ENCODE peak calls at places on chromosomes 3 and 15, in four cellular contexts. L, U, E and J are unnamed samples.

GRCh38 chr3:6097021-6097420 is 763.9 kb upstream of the GRM7 start:
- DNase-seq in L (no peak), E (no peak), U (no peak), J (no peak)

GRCh38 chr15:41801850-41802455 is 25.9 kb upstream of the JMJD7 start:
- DNase-seq in E (no peak), L (no peak), U (no peak), J (no peak)

GRCh38 chr3:114626751-114627150 is 332.9 kb downstream of the TIGIT start:
- DNase-seq in L (no peak), E (no peak), U (no peak), J (no peak)

GRCh38 chr3:105598047-105598796 is 231.5 kb downstream of the ALCAM start:
- DNase-seq in L (no peak), U (no peak), E (peak), J (no peak)

GRCh38 chr3:33184863-33185262 is 33.7 kb downstream of the SUSD5 start:
- DNase-seq in E (peak), U (no peak), L (no peak), J (no peak)

GRCh38 chr3:81980566-81981494 is 219.4 kb upstream of the GBE1 start:
- DNase-seq in E (no peak), L (no peak), U (no peak), J (no peak)

GRCh38 chr3:159039286-159039685 is 237.4 kb downstream of the MFSD1 start:
- DNase-seq in L (no peak), U (no peak), E (no peak), J (no peak)

GRCh38 chr3:138434875-138435772 is 708 bp downstream of the ESYT3 start:
- DNase-seq in U (no peak), E (peak), L (peak), J (no peak)

GRCh38 chr3:139546772-139547171 is 7.2 kb upstream of the RBP1 start:
- DNase-seq in L (no peak), U (no peak), E (no peak), J (no peak)

GRCh38 chr3:160291290-160291908 is 66.2 kb downstream of the C3orf80 start:
- DNase-seq in L (no peak), U (no peak), E (no peak), J (no peak)

GRCh38 chr15:20345401-20345958 is 196.1 kb downstream of the GOLGA6L6 start:
- DNase-seq in U (no peak), E (no peak), L (no peak), J (no peak)

GRCh38 chr3:16743276-16743675 is 138.1 kb upstream of the DAZL start:
- DNase-seq in U (no peak), E (no peak), L (no peak), J (no peak)

GRCh38 chr3:49689046-49689886 is at the start of the genes MST1 and RNF123:
- DNase-seq in U (peak), E (peak), L (peak), J (peak)

GRCh38 chr15:36579792-36580431 is 486 bp downstream of the CDIN1 start:
- DNase-seq in L (no peak), U (no peak), E (peak), J (no peak)

GRCh38 chr3:184602406-184603155 is 41.0 kb downstream of the EPHB3 start:
- DNase-seq in E (no peak), L (no peak), U (no peak), J (no peak)

GRCh38 chr3:146637871-146638270 is 32.7 kb upstream of the PLSCR5 start:
- DNase-seq in U (no peak), L (no peak), E (no peak), J (no peak)

GRCh38 chr3:146636881-146637280 is 31.7 kb upstream of the PLSCR5 start:
- DNase-seq in L (no peak), U (no peak), E (no peak), J (no peak)

GRCh38 chr3:146638718-146639117 is 33.6 kb upstream of the PLSCR5 start:
- DNase-seq in L (no peak), U (no peak), E (peak), J (no peak)

GRCh38 chr3:146640361-146640760 is 35.2 kb upstream of the PLSCR5 start:
- DNase-seq in L (no peak), U (no peak), E (no peak), J (no peak)

GRCh38 chr3:146640955-146641867 is 36.1 kb upstream of the PLSCR5 start:
- DNase-seq in L (peak), E (peak), U (no peak), J (no peak)
- TF ChIP-seq CTCF in L (peak), E (peak), U (peak), J (peak)

GRCh38 chr3:129224984-129225393 is 24.4 kb upstream of the COPG1 start:
- DNase-seq in U (no peak), E (peak), L (peak), J (no peak)
- TF ChIP-seq CTCF in U (no peak), E (no peak), L (no peak), J (no peak)

DNA sequence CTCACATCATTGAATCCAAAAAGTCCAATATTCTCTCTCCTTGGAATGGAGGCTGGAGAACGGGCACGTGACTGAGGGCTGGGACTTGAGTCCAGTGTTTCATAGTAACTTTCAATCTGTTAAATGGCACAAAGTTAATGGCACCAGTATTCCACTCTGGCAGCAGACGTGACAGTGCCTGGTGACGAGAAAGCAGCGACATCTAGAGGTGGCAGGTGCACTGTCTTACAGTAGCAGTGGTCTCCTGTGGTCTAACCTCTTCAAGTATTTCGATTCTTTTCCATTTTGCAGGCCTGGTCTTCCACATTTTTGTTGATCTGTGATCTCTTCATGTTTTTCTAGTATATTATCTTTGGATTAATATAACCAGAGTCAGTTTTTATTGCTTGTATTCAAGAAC is 107.1 kb downstream of the OXSM start:
- DNase-seq in U (no peak), E (peak), L (peak), J (no peak)
- TF ChIP-seq CTCF in U (no peak), E (peak), L (peak), J (peak)

DNA sequence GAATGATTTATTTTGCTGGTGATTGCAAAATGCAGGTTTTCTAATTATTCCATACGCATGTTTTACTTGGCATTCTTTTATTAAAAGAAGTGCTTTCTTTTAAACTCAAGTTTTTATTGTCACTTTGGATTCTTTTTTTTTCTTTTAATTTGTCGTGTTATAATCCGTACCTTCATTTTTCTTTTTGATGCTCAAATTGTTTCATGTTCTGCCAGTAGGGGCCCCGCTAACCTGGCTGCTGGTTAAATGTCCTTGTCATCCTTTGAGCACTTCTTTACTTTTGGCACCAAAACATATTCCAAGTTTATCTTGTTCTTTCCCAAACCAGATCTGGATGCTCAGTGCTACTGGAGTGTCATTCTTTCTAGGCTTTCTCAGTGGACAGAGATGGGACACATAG is 31.6 kb downstream of the MED12L start:
- DNase-seq in L (no peak), U (no peak), E (no peak), J (no peak)
- TF ChIP-seq CTCF in L (no peak), U (no peak), E (peak), J (no peak)

DNA sequence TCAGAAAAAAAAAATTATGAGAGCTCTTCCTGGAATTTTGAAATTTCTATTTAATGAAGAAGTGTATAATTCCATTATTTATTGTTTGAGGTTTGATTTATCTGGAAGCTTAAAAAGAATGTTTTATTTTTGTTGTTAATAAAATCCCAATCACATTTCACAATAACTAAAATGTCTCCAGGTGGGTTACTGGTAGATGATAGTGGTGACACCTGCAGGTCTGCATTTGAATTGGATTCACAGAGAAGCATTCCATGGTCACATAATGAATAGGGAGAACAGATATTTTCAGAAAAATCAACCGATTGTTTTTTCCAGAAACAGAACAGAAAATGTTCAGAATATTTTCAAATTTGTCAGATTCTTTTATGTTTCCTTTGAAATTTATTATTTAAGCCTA is 48.3 kb downstream of the ASB7 start:
- DNase-seq in U (no peak), L (no peak), E (no peak), J (no peak)
- TF ChIP-seq CTCF in U (no peak), L (no peak), E (no peak), J (peak)

GRCh38 chr3:129608087-129608935 is 1.8 kb upstream of the PLXND1 start:
- DNase-seq in E (peak), L (peak), U (no peak), J (no peak)
- TF ChIP-seq CTCF in E (peak), L (no peak), U (peak), J (no peak)

DNA sequence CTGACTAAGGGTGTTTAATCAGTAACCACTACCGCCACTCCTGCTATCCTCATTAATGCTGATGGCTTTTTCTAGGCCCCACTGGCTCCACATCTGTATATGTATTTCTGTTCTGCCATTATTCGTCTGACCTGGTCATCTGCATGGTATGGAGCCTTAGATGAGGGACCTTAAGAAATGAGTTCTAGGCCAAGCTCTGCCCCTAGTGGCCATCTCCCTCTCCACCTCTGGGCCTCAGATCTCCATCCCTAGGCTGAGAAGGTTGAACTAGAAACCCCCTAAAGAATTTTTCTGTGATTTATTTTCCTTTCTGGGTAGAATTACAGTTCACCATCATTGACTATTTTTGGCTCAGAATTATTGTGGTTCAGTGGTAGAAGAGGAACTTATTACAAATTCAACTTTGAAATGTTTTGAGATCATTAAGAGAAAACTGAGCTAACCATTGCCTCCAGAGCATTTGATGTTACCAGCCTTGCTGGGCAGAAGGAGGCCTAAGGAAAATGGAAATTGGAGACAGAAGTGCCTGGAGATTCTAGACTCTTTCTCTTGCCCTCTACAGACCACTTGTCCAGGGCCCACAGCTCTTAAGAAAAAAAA is 325.2 kb upstream of the NR2E3 start:
- DNase-seq in U (no peak), L (no peak), E (no peak), J (no peak)
- TF ChIP-seq CTCF in U (no peak), L (peak), E (peak), J (peak)

GRCh38 chr15:59917504-59918157 is 86.5 kb upstream of the FOXB1 start:
- DNase-seq in U (peak), E (peak), L (peak), J (peak)
- TF ChIP-seq CTCF in U (peak), E (peak), L (peak), J (peak)

GRCh38 chr3:12993623-12994356 is 79.4 kb downstream of the IQSEC1 start:
- DNase-seq in E (no peak), U (no peak), L (peak), J (peak)

GRCh38 chr3:12995389-12996180 is 77.6 kb downstream of the IQSEC1 start:
- DNase-seq in L (no peak), E (no peak), U (no peak), J (no peak)

GRCh38 chr3:12994357-12994606 is 78.9 kb downstream of the IQSEC1 start:
- DNase-seq in E (no peak), U (no peak), L (no peak), J (peak)

GRCh38 chr3:12996181-12996506 is 77.1 kb downstream of the IQSEC1 start:
- DNase-seq in U (no peak), E (no peak), L (no peak), J (no peak)

DNA sequence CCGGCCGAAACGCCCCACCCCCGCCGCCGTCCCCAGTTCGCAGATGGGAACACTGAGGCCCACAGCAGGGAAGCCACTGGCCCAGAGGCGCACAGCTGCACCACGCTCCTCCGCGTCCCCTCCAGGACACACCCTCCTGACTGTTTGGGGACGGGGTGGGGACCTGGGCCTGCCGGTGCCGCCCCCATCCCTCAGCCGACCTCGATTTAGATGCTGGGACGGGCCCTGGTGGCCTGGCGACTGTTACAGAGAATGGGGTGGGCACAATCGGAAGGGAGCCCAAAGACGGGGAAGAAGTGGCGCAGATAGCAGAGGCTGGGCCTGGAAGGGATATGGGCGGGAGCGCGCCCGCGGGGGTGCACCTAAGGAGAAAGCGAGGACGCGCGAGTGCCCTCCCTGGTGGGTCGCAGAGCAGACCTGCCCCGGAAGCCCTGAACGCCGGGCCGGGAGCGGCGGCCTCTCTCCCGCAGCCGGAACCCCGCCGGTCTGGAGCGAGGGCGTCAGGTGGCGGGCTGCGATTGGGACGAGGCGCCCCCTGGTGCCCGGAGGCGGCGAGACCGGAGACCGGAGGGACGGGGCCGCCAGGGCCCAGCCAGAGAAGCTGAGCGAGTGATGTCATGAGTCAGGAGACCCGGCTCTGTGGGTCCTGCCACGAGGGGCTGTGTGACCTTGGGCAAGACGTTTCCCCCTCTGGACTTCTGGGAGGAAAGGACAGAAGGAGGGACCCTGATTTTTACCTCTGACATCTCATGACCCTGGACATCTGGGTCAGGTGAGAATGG is 78.4 kb downstream of the IQSEC1 start:
- DNase-seq in E (peak), U (peak), L (peak), J (peak)
- TF ChIP-seq CTCF in E (peak), U (peak), L (peak), J (peak)